ENCODE peak calls at places on chromosomes 3 and 15, in six cellular contexts. One of them, this sample, is unnamed.

GRCh38 chr3:125142418-125142778 is 70.2 kb downstream of the SLC12A8 start:
- DNase-seq in ovary: no peak
- DNase-seq in A549: no peak
- DNase-seq in aorta: no peak
- DNase-seq in GM23248: no peak
- DNase-seq in body of pancreas: no peak
- DNase-seq in this sample: no peak

GRCh38 chr3:61927332-61927731 is 366.0 kb downstream of the PTPRG start:
- DNase-seq in ovary: peak; percentile 81
- DNase-seq in A549: no peak
- DNase-seq in aorta: peak; percentile 87
- DNase-seq in GM23248: peak; percentile 89
- DNase-seq in body of pancreas: peak; percentile 19
- DNase-seq in this sample: no peak

GRCh38 chr3:50122071-50122470 is 33.1 kb upstream of the SEMA3F start:
- DNase-seq in ovary: no peak
- DNase-seq in A549: no peak
- DNase-seq in aorta: no peak
- DNase-seq in GM23248: peak; percentile 57
- DNase-seq in body of pancreas: no peak
- DNase-seq in this sample: no peak

GRCh38 chr15:49238342-49238741 is 68.3 kb downstream of the GALK2 start:
- DNase-seq in ovary: peak; percentile 32
- DNase-seq in A549: no peak
- DNase-seq in aorta: no peak
- DNase-seq in GM23248: peak; percentile 78
- DNase-seq in body of pancreas: no peak
- DNase-seq in this sample: no peak

GRCh38 chr3:192212335-192212734 is 515.0 kb downstream of the FGF12 start:
- DNase-seq in ovary: no peak
- DNase-seq in A549: no peak
- DNase-seq in aorta: no peak
- DNase-seq in GM23248: no peak
- DNase-seq in body of pancreas: no peak
- DNase-seq in this sample: no peak

GRCh38 chr15:40768492-40769309 is 1.1 kb upstream of the C15orf62 start:
- DNase-seq in ovary: no peak
- DNase-seq in A549: no peak
- DNase-seq in aorta: no peak
- DNase-seq in GM23248: no peak
- DNase-seq in body of pancreas: no peak
- DNase-seq in this sample: no peak

GRCh38 chr3:187274977-187275338 is 16.6 kb downstream of the MASP1 start:
- DNase-seq in ovary: no peak
- DNase-seq in A549: no peak
- DNase-seq in aorta: no peak
- DNase-seq in GM23248: no peak
- DNase-seq in body of pancreas: no peak
- DNase-seq in this sample: no peak

GRCh38 chr15:68001811-68002210 is 52.3 kb upstream of the PIAS1 start:
- DNase-seq in ovary: no peak
- DNase-seq in A549: no peak
- DNase-seq in aorta: no peak
- DNase-seq in GM23248: no peak
- DNase-seq in body of pancreas: no peak
- DNase-seq in this sample: no peak

GRCh38 chr15:98160236-98160635 is 199.7 kb downstream of the ARRDC4 start:
- DNase-seq in ovary: no peak
- DNase-seq in A549: no peak
- DNase-seq in aorta: peak; percentile 54
- DNase-seq in GM23248: no peak
- DNase-seq in body of pancreas: no peak
- DNase-seq in this sample: no peak

GRCh38 chr3:85183390-85183789 is 224.6 kb downstream of the CADM2 start:
- DNase-seq in ovary: no peak
- DNase-seq in A549: no peak
- DNase-seq in aorta: no peak
- DNase-seq in GM23248: no peak
- DNase-seq in body of pancreas: no peak
- DNase-seq in this sample: no peak

GRCh38 chr3:31364188-31364587 is 168.5 kb upstream of the STT3B start:
- DNase-seq in ovary: no peak
- DNase-seq in A549: no peak
- DNase-seq in aorta: no peak
- DNase-seq in GM23248: peak; percentile 45
- DNase-seq in body of pancreas: no peak
- DNase-seq in this sample: no peak

GRCh38 chr3:38533285-38533994 is 37.3 kb downstream of the EXOG start:
- DNase-seq in ovary: no peak
- DNase-seq in A549: no peak
- DNase-seq in aorta: no peak
- DNase-seq in GM23248: no peak
- DNase-seq in body of pancreas: no peak
- DNase-seq in this sample: no peak

GRCh38 chr3:143171141-143171651 is 51.6 kb downstream of the CHST2 start:
- DNase-seq in ovary: no peak
- DNase-seq in A549: no peak
- DNase-seq in aorta: no peak
- DNase-seq in GM23248: peak; percentile 29
- DNase-seq in body of pancreas: no peak
- DNase-seq in this sample: no peak

GRCh38 chr3:18657858-18658820 is 233.0 kb upstream of the SATB1 start:
- DNase-seq in ovary: no peak
- DNase-seq in A549: no peak
- DNase-seq in aorta: no peak
- DNase-seq in GM23248: no peak
- DNase-seq in body of pancreas: peak; percentile 12
- DNase-seq in this sample: no peak

GRCh38 chr3:122513386-122514122 is 1.2 kb downstream of the KPNA1 start:
- DNase-seq in ovary: no peak
- DNase-seq in A549: no peak
- DNase-seq in aorta: no peak
- DNase-seq in GM23248: peak; percentile 53
- DNase-seq in body of pancreas: no peak
- DNase-seq in this sample: no peak

GRCh38 chr3:133393691-133394474 is 6.0 kb upstream of the BFSP2 start:
- DNase-seq in ovary: no peak
- DNase-seq in A549: no peak
- DNase-seq in aorta: no peak
- DNase-seq in GM23248: peak; percentile 47
- DNase-seq in body of pancreas: no peak
- DNase-seq in this sample: no peak

GRCh38 chr3:108131105-108131794 is 40.4 kb upstream of the CD47 start:
- DNase-seq in ovary: no peak
- DNase-seq in A549: no peak
- DNase-seq in aorta: no peak
- DNase-seq in GM23248: peak; percentile 94
- DNase-seq in body of pancreas: no peak
- DNase-seq in this sample: peak; percentile 76

GRCh38 chr15:50190166-50190570 is 8.2 kb downstream of the SLC27A2 start:
- DNase-seq in ovary: no peak
- DNase-seq in A549: no peak
- DNase-seq in aorta: no peak
- DNase-seq in GM23248: no peak
- DNase-seq in body of pancreas: no peak
- DNase-seq in this sample: no peak

GRCh38 chr3:7205535-7206331 is 344.8 kb downstream of the GRM7 start:
- DNase-seq in ovary: no peak
- DNase-seq in A549: no peak
- DNase-seq in aorta: no peak
- DNase-seq in GM23248: no peak
- DNase-seq in body of pancreas: no peak
- DNase-seq in this sample: no peak

DNA sequence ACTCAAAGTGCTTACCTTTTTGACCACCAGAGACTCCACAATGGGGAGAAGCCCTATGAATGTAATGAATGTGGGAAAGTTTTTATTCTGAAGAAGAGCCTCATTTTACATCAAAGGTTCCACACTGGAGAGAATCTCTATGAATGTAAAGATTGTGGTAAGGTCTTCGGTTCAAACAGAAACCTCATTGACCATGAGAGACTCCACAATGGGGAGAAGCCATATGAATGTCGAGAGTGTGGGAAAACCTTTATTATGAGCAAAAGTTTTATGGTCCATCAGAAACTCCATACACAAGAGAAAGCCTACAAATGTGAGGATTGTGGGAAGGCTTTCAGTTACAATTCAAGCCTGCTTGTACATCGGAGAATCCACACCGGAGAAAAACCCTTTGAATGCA is 5.5 kb upstream of the ZNF35 start:
- DNase-seq in ovary: no peak
- DNase-seq in A549: no peak
- DNase-seq in aorta: no peak
- DNase-seq in GM23248: no peak
- DNase-seq in body of pancreas: no peak
- DNase-seq in this sample: no peak
- H3K9me3 ChIP-seq in ovary: peaks cover 36% of the 10 kb centered on the region
- H3K9me3 ChIP-seq in A549: peaks cover 79% of the 10 kb centered on the region
- H3K9me3 ChIP-seq in aorta: peaks cover 7% of the 10 kb centered on the region
- H3K9me3 ChIP-seq in GM23248: no peaks in the 10 kb centered on the region
- H3K9me3 ChIP-seq in body of pancreas: no peaks in the 10 kb centered on the region
- H3K9me3 ChIP-seq in this sample: peaks cover 9% of the 10 kb centered on the region

GRCh38 chr15:25620466-25620865 is 181.6 kb upstream of the UBE3A start:
- DNase-seq in ovary: no peak
- DNase-seq in A549: no peak
- DNase-seq in aorta: no peak
- DNase-seq in GM23248: no peak
- DNase-seq in body of pancreas: no peak
- DNase-seq in this sample: no peak

GRCh38 chr15:25623708-25624107 is 184.9 kb upstream of the UBE3A start:
- DNase-seq in ovary: no peak
- DNase-seq in A549: no peak
- DNase-seq in aorta: no peak
- DNase-seq in GM23248: no peak
- DNase-seq in body of pancreas: no peak
- DNase-seq in this sample: no peak

GRCh38 chr15:25619761-25620160 is 180.9 kb upstream of the UBE3A start:
- DNase-seq in ovary: no peak
- DNase-seq in A549: no peak
- DNase-seq in aorta: no peak
- DNase-seq in GM23248: no peak
- DNase-seq in body of pancreas: no peak
- DNase-seq in this sample: no peak

GRCh38 chr15:25619076-25619475 is 180.3 kb upstream of the UBE3A start:
- DNase-seq in ovary: no peak
- DNase-seq in A549: no peak
- DNase-seq in aorta: no peak
- DNase-seq in GM23248: no peak
- DNase-seq in body of pancreas: no peak
- DNase-seq in this sample: no peak

DNA sequence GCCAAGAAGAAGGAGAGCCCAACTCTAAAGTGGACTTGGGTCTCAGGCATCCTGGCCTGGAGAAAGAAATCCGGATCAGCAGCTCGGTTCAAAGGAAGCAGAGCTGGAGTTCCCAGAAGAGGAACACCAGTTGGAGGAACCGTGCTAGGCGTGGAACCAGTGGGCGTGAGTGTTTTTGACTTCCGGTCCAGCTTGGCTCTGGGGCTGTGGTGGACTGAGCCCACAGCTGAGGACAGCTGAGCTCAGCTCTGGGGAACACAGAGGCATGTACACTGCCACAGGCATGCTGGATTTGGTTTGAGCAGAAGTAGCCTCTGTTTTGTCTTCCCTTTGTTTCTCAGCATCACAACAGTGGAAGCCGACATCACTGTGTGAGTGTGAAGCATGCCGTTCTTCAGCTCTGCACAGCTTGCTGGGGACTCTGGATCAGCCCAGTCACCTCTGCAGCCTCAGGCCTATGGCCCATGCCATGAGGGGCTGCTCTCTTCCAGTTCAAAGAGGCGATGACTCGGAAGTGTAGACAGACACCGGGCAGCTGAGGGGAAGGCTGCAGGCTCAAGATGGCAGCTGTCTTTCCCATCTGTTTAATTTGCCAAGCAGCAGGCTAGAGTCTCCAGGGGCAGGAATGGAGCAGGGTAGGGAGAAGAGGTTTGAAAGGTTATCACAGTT is 185.8 kb upstream of the UBE3A start:
- DNase-seq in ovary: no peak
- DNase-seq in A549: no peak
- DNase-seq in aorta: peak; percentile 60
- DNase-seq in GM23248: peak; percentile 9
- DNase-seq in body of pancreas: no peak
- DNase-seq in this sample: no peak
- H3K9me3 ChIP-seq in ovary: no peaks in the 10 kb centered on the region
- H3K9me3 ChIP-seq in A549: no peaks in the 10 kb centered on the region
- H3K9me3 ChIP-seq in aorta: no peaks in the 10 kb centered on the region
- H3K9me3 ChIP-seq in GM23248: no peaks in the 10 kb centered on the region
- H3K9me3 ChIP-seq in body of pancreas: no peaks in the 10 kb centered on the region
- H3K9me3 ChIP-seq in this sample: peaks cover 5% of the 10 kb centered on the region

GRCh38 chr15:79914728-79915127 is 17.9 kb upstream of the MTHFS start:
- DNase-seq in ovary: no peak
- DNase-seq in A549: no peak
- DNase-seq in aorta: no peak
- DNase-seq in GM23248: no peak
- DNase-seq in body of pancreas: no peak
- DNase-seq in this sample: no peak

GRCh38 chr15:79919090-79919748 is 22.4 kb upstream of the MTHFS start:
- DNase-seq in ovary: no peak
- DNase-seq in A549: no peak
- DNase-seq in aorta: no peak
- DNase-seq in GM23248: no peak
- DNase-seq in body of pancreas: no peak
- DNase-seq in this sample: no peak

GRCh38 chr15:79919749-79920511 is 23.1 kb upstream of the MTHFS start:
- DNase-seq in ovary: no peak
- DNase-seq in A549: no peak
- DNase-seq in aorta: no peak
- DNase-seq in GM23248: no peak
- DNase-seq in body of pancreas: no peak
- DNase-seq in this sample: no peak

GRCh38 chr15:79916424-79916823 is 19.6 kb upstream of the MTHFS start:
- DNase-seq in ovary: no peak
- DNase-seq in A549: no peak
- DNase-seq in aorta: no peak
- DNase-seq in GM23248: no peak
- DNase-seq in body of pancreas: no peak
- DNase-seq in this sample: no peak

GRCh38 chr15:79918278-79918677 is 21.5 kb upstream of the MTHFS start:
- DNase-seq in ovary: no peak
- DNase-seq in A549: no peak
- DNase-seq in aorta: no peak
- DNase-seq in GM23248: no peak
- DNase-seq in body of pancreas: no peak
- DNase-seq in this sample: no peak
- H3K9me3 ChIP-seq in ovary: peaks cover 12% of the 10 kb centered on the region
- H3K9me3 ChIP-seq in A549: peaks cover 83% of the 10 kb centered on the region
- H3K9me3 ChIP-seq in aorta: peaks cover 16% of the 10 kb centered on the region
- H3K9me3 ChIP-seq in GM23248: peaks cover 7% of the 10 kb centered on the region
- H3K9me3 ChIP-seq in body of pancreas: no peaks in the 10 kb centered on the region
- H3K9me3 ChIP-seq in this sample: peaks cover 15% of the 10 kb centered on the region

DNA sequence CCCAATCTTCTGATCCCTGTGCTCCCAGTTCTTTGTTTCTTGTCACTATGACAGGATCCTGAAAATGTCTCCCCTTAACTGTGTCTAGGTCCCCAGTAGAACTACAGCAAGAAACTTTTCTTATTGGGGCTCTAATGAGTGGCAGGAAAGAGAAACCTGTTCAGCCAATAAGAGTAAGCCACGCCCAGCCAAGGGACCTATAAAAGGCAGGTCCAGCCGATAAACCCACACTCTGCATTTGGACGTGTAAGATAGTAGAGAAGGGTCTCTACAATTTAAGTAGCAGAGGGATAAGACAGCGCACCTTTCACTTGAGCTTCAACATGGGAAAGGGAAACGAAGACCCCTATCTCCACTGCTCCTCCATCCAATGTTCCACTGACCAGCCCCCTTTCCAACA is 149.9 kb downstream of the LMLN start:
- DNase-seq in ovary: no peak
- DNase-seq in A549: no peak
- DNase-seq in aorta: no peak
- DNase-seq in GM23248: no peak
- DNase-seq in body of pancreas: no peak
- DNase-seq in this sample: no peak
- H3K9me3 ChIP-seq in ovary: peaks cover 3% of the 10 kb centered on the region
- H3K9me3 ChIP-seq in A549: no peaks in the 10 kb centered on the region
- H3K9me3 ChIP-seq in aorta: peaks cover 2% of the 10 kb centered on the region
- H3K9me3 ChIP-seq in GM23248: no peaks in the 10 kb centered on the region
- H3K9me3 ChIP-seq in body of pancreas: no peaks in the 10 kb centered on the region
- H3K9me3 ChIP-seq in this sample: no peaks in the 10 kb centered on the region

This sample was measured in keratinocyte.